ENCODE peak calls at places on chromosomes 1 and 21, in five cellular contexts. D, Q, S, Y and Z are unnamed samples.
A peak's percentile ranks its signal among the peaks of the same experiment; 100 is the strongest.

GRCh38 chr21:27406297-27407009 is 439.6 kb upstream of the ADAMTS5 start:
- DNase-seq in Q (no peak), S (peak; percentile 18), D (no peak), Y (no peak), Z (no peak)

GRCh38 chr1:41666991-41667631 is 182.6 kb upstream of the EDN2 start:
- DNase-seq in S (no peak), Y (peak; percentile 53), D (no peak), Q (peak; percentile 57), Z (no peak)

GRCh38 chr1:225736651-225737097 is 41.0 kb upstream of the SRP9 start:
- DNase-seq in S (peak; percentile 58), Q (no peak), Y (no peak), D (no peak), Z (no peak)

GRCh38 chr1:160291248-160292220 is 6.6 kb upstream of the PEX19 start:
- DNase-seq in Y (peak; percentile 45), D (peak; percentile 80), Q (peak; percentile 71), S (peak; percentile 62), Z (peak; percentile 74)

GRCh38 chr1:16114527-16115467 is 41.1 kb downstream of the EPHA2 start:
- DNase-seq in S (no peak), Y (no peak), Q (no peak), D (no peak), Z (no peak)

GRCh38 chr1:91697322-91698260 is 188.4 kb downstream of the TGFBR3 start:
- DNase-seq in D (no peak), S (no peak), Q (no peak), Y (peak; percentile 24), Z (no peak)

GRCh38 chr1:8873506-8874229 is 4.8 kb downstream of the ENO1 start:
- DNase-seq in Y (no peak), D (peak; percentile 98), Q (peak; percentile 80), S (no peak), Z (peak; percentile 86)

GRCh38 chr21:42703173-42703908 is 49.9 kb downstream of the PDE9A start:
- DNase-seq in Y (no peak), Q (no peak), D (no peak), S (no peak), Z (no peak)

GRCh38 chr1:40532844-40533424 is 1.5 kb downstream of the ZNF684 start:
- DNase-seq in D (no peak), Y (peak; percentile 45), Q (no peak), S (peak; percentile 60), Z (no peak)

GRCh38 chr1:7993593-7994479 is 32.3 kb downstream of the ERRFI1 start:
- DNase-seq in Y (peak; percentile 94), S (no peak), D (no peak), Q (no peak), Z (no peak)

GRCh38 chr1:209106237-209106741 is 477.2 kb upstream of the CAMK1G start:
- DNase-seq in D (no peak), S (peak; percentile 22), Y (no peak), Q (no peak), Z (no peak)

GRCh38 chr1:59061876-59062275 is 235.0 kb upstream of the FGGY start:
- DNase-seq in Q (no peak), Y (no peak), S (no peak), D (peak; percentile 33), Z (peak; percentile 86)

GRCh38 chr1:241821363-241821762 is 26.6 kb upstream of the EXO1 start:
- DNase-seq in D (no peak), Q (no peak), S (no peak), Y (no peak), Z (no peak)

GRCh38 chr1:225461533-225462428 is 33.9 kb upstream of the LBR start:
- DNase-seq in S (peak; percentile 75), Q (no peak), D (no peak), Y (no peak), Z (no peak)

GRCh38 chr1:234500269-234500668 is 21.3 kb upstream of the TARBP1 start:
- DNase-seq in Y (no peak), Q (no peak), D (no peak), S (no peak), Z (no peak)

GRCh38 chr1:2137257-2138121 is 57.1 kb downstream of the FAAP20 start:
- DNase-seq in D (peak; percentile 79), S (no peak), Y (no peak), Q (no peak), Z (no peak)

GRCh38 chr1:9069324-9070100 is at the start of gene SLC2A5:
- DNase-seq in D (peak; percentile 41), S (no peak), Y (peak; percentile 93), Q (no peak), Z (no peak)

GRCh38 chr21:39082656-39083376 is 100.4 kb downstream of the PSMG1 start:
- DNase-seq in Y (no peak), S (no peak), Q (peak; percentile 60), D (no peak), Z (no peak)

GRCh38 chr1:1554550-1554925 is 14.1 kb upstream of the TMEM240 start:
- DNase-seq in S (no peak), Y (no peak), Q (no peak), D (no peak), Z (no peak)

GRCh38 chr1:36109041-36109679 is 15.9 kb downstream of the COL8A2 start:
- DNase-seq in S (no peak), Y (no peak), Q (no peak), D (no peak), Z (no peak)

GRCh38 chr1:223714849-223715709 is 2.7 kb downstream of the CAPN2 start:
- DNase-seq in Q (no peak), Y (no peak), D (peak; percentile 83), S (no peak), Z (no peak)
- TF ChIP-seq EP300 in Q (no peak), Y (no peak), D (no peak), S (peak; percentile 57), Z (no peak)

DNA sequence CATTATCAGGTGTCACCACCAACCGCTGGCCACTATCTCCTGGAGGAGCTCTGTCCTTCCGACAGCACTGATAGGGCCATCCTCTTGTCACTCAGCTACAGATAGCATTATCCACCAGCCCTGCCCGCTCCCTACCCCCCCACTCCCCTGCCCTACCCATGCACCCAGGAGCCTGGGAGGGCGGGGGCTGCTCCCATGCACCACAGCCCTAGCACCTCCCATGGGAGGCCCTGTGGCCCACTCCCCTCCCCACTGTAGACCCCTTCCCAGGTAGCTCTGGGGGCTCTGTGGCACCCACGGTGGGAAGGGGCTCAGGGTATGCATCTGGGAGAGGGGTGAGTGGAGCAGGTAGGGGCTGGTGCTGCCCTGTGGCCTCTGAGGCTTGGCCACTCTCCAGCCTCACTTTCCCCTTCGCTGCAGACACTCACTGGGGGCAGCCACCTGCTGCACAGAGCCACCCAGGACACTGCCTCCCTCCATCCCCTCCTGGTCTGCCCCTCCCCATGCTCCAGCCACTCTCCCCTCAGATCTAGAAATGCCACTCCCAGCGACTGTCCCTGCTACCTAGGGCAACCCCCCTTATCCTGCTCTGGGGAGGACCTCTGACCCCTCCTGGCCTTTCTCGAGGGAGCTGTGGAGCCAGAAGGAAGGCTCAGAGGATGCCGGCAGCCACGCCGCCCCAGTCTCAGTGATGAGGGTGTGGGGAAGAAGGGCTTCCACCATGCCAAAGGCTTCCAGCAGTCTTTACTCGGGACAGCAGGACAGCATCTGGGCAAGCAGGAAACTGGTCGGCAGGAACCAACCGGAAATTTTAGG is 58.5 kb downstream of the WNT9A start:
- DNase-seq in S (peak; percentile 27), Q (peak; percentile 18), Y (no peak), D (no peak), Z (no peak)
- TF ChIP-seq EP300 in S (no peak), Q (no peak), Y (no peak), D (no peak), Z (no peak)

DNA sequence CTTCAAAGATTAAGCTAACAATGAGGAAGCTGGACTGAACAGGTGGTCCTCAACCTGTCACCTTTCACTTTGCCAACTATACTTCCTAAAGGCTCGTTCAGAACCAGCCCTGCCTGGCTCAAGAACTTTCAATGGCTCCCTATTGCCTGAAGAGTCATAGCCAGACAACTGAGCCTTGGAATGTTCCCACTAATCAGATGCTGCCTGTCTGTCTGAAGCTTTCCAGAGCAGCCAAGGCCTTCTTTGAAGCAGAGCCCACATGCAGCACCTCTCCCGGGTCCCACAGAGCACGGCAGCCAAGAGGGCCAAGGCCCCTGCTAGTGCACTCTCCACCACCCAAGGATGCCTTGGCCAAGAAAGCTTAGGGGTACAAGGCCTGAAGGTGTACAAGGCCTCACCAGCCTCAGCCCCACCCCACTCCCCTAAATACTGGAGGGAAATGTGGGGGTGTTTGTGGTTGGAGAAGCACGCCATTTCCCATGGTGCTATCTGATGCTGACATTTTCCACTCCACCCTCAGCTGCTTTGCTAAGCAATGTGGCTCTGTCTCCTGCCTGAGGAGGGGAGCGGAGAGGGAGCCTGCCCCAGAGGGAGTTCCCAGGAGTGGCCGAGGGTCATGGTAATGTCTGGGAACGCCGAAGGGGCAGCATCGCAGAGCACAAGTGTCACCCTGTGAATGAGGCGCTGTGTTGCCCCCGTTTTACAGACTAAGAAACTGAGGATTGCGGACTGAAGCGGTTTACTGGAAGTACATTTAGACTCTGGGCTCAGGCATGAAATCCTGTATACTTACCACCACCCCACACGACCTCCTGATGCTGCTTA is 8.2 kb upstream of the LAPTM5 start:
- DNase-seq in Y (no peak), Q (no peak), D (no peak), S (no peak), Z (no peak)
- TF ChIP-seq EP300 in Y (no peak), Q (no peak), D (no peak), S (no peak), Z (no peak)

GRCh38 chr1:219926363-219926998 is 1.9 kb downstream of the SLC30A10 start:
- DNase-seq in Y (no peak), S (no peak), Q (no peak), D (no peak), Z (no peak)
- TF ChIP-seq EP300 in Y (no peak), S (no peak), Q (no peak), D (no peak), Z (no peak)

GRCh38 chr21:40846566-40847411 is at the start of gene DSCAM:
- DNase-seq in S (peak; percentile 57), D (no peak), Y (no peak), Q (no peak), Z (no peak)
- TF ChIP-seq EP300 in S (no peak), D (no peak), Y (no peak), Q (no peak), Z (no peak)

DNA sequence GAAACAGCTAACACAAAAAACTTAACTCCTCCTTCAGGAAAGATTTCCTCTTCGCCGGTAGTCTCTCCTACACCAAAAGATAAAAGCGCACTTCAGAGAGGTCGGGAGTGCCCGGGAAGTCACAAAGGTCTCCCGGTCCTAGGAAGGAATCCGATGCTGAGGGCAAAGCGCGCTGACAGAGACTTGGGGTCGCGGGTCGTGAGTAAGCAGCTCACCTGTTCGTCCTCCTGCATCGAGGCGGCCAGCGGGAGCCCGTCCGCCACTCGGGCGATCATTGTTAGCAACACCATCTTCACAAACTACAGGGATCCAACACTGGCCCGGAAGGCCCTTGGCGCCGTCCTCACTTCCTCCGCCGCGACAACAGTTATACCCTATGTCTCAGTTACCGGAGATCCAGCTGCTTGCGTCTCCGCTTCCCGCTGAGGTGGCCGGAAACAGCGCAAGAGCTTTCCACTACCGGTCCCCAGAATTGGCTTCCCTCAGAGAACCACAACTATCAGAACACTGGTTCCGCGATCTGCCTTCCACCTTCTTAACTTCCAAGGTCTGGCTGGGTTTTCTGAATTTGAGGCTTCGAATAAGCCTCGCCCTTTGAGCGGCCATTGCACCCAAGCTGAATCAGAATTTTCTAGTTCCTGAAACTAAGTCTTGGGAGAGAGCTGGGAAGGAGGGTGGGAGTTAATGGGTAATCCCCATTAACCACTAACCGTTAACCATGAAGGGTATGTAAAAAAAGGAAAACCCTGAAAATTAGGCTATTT is at the start of gene SEC22B:
- DNase-seq in Y (peak; percentile 83), S (peak; percentile 85), D (peak; percentile 93), Q (peak; percentile 89), Z (peak; percentile 93)
- TF ChIP-seq EP300 in Y (no peak), S (peak; percentile 19), D (no peak), Q (no peak), Z (no peak)